ENCODE peak calls at places on chromosomes 5 and 9, in seven cellular contexts. S, X, L, U, A, D and C are unnamed samples.

GRCh38 chr9:117414220-117414905 is 494 bp downstream of the ASTN2 start:
- DNase-seq in S (peak; percentile 37), X (no peak), L (peak; percentile 12), U (peak; percentile 1), A (no peak), D (no peak), C (no peak)

GRCh38 chr9:38018964-38019602 is 49.9 kb downstream of the SHB start:
- DNase-seq in S (peak; percentile 73), X (no peak), L (peak; percentile 79), U (peak; percentile 84), A (peak; percentile 86), D (no peak), C (peak; percentile 85)

GRCh38 chr9:83036043-83036442 is 26.9 kb downstream of the RASEF start:
- DNase-seq in S (no peak), X (no peak), L (no peak), U (no peak), A (no peak), D (no peak), C (no peak)

GRCh38 chr5:9209846-9210547 is 335.9 kb downstream of the SEMA5A start:
- DNase-seq in S (no peak), X (no peak), L (no peak), U (peak; percentile 73), A (peak; percentile 49), D (no peak), C (peak; percentile 50)

GRCh38 chr9:93807166-93808013 is 147.8 kb downstream of the BARX1 start:
- DNase-seq in S (no peak), X (no peak), L (no peak), U (no peak), A (no peak), D (no peak), C (no peak)

GRCh38 chr5:65126192-65126591 is 355.5 kb downstream of the ADAMTS6 start:
- DNase-seq in S (no peak), X (no peak), L (peak; percentile 66), U (peak; percentile 75), A (no peak), D (no peak), C (peak; percentile 39)

GRCh38 chr9:110546411-110546871 is 33.1 kb downstream of the SVEP1 start:
- DNase-seq in S (no peak), X (no peak), L (no peak), U (peak; percentile 43), A (peak; percentile 5), D (no peak), C (peak; percentile 12)

GRCh38 chr9:33374634-33375237 is 27.6 kb downstream of the AQP7 start:
- DNase-seq in S (peak; percentile 79), X (peak; percentile 34), L (peak; percentile 85), U (peak; percentile 79), A (peak; percentile 75), D (peak; percentile 40), C (peak; percentile 83)

GRCh38 chr9:96367943-96368342 is 15.6 kb downstream of the SLC35D2 start:
- DNase-seq in S (no peak), X (no peak), L (no peak), U (no peak), A (no peak), D (no peak), C (no peak)

GRCh38 chr9:137433349-137433915 is 7.7 kb downstream of the ENTPD8 start:
- DNase-seq in S (no peak), X (peak; percentile 18), L (no peak), U (no peak), A (no peak), D (no peak), C (no peak)

GRCh38 chr5:128101676-128102075 is 18.1 kb downstream of the SLC12A2 start:
- DNase-seq in S (no peak), X (no peak), L (peak; percentile 27), U (peak; percentile 42), A (no peak), D (no peak), C (no peak)

GRCh38 chr5:40734986-40735385 is 20.8 kb downstream of the TTC33 start:
- DNase-seq in S (no peak), X (no peak), L (peak; percentile 10), U (peak; percentile 44), A (peak; percentile 13), D (no peak), C (peak; percentile 10)

GRCh38 chr9:121354141-121354540 is 15.9 kb downstream of the STOM start:
- DNase-seq in S (no peak), X (no peak), L (peak; percentile 71), U (no peak), A (no peak), D (no peak), C (no peak)

GRCh38 chr9:134343637-134344036 is 17.4 kb downstream of the RXRA start:
- DNase-seq in S (no peak), X (no peak), L (no peak), U (no peak), A (no peak), D (no peak), C (no peak)

GRCh38 chr9:108083160-108083559 is 593.6 kb upstream of the KLF4 start:
- DNase-seq in S (no peak), X (no peak), L (no peak), U (no peak), A (no peak), D (no peak), C (no peak)

GRCh38 chr5:56415356-56415765 is 182.2 kb upstream of the ANKRD55 start:
- DNase-seq in S (peak; percentile 52), X (no peak), L (peak; percentile 86), U (no peak), A (peak; percentile 21), D (no peak), C (peak; percentile 76)

GRCh38 chr9:94909965-94910730 is 183.6 kb downstream of the AOPEP start:
- DNase-seq in S (no peak), X (no peak), L (no peak), U (no peak), A (no peak), D (no peak), C (no peak)

GRCh38 chr5:122436615-122437014 is 124.6 kb downstream of the SNCAIP start:
- DNase-seq in S (no peak), X (no peak), L (peak; percentile 9), U (no peak), A (no peak), D (no peak), C (no peak)

GRCh38 chr5:122439645-122440044 is 127.6 kb downstream of the SNCAIP start:
- DNase-seq in S (no peak), X (no peak), L (no peak), U (no peak), A (no peak), D (no peak), C (no peak)

GRCh38 chr5:122434120-122434519 is 122.1 kb downstream of the SNCAIP start:
- DNase-seq in S (no peak), X (no peak), L (no peak), U (no peak), A (no peak), D (no peak), C (no peak)

GRCh38 chr5:122434547-122434946 is 122.5 kb downstream of the SNCAIP start:
- DNase-seq in S (no peak), X (no peak), L (no peak), U (no peak), A (no peak), D (no peak), C (no peak)

GRCh38 chr5:122435738-122436137 is 123.7 kb downstream of the SNCAIP start:
- DNase-seq in S (no peak), X (no peak), L (no peak), U (no peak), A (no peak), D (no peak), C (no peak)
- TF ChIP-seq CTCF in S (no peak), X (no peak), L (no peak), U (no peak), A (no peak), D (no peak), C (no peak)

GRCh38 chr5:138595396-138595795 is 20.2 kb upstream of the HSPA9 start:
- DNase-seq in S (no peak), X (no peak), L (no peak), U (no peak), A (no peak), D (no peak), C (no peak)
- TF ChIP-seq CTCF in S (no peak), X (no peak), L (no peak), U (no peak), A (peak; percentile 63), D (peak; percentile 75), C (no peak)

DNA sequence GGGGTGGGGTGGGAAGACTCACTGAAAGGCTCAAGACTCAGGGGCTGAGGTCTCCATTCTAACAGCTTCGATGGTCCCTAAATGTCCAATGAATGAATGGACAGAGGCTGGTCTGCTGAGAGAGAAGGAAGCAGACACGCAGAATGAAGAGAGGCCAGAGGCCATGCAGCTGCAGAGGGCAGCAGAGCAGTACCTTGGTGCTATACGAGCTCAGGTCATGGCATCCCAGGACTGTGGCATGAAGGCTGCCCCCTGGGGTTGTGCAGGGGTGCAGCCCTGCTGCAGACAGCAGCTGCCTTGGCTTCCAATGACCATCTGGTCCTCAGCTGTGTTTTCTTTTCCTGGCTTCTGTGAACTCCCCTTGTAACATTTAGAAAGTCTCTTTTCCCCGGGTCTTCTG is 15.2 kb upstream of the CORO2A start:
- DNase-seq in S (no peak), X (no peak), L (no peak), U (no peak), A (no peak), D (no peak), C (no peak)
- TF ChIP-seq CTCF in S (no peak), X (no peak), L (no peak), U (no peak), A (peak; percentile 20), D (peak; percentile 39), C (no peak)

GRCh38 chr9:19925674-19926503 is 137.1 kb upstream of the SLC24A2 start:
- DNase-seq in S (peak; percentile 74), X (peak; percentile 56), L (peak; percentile 84), U (peak; percentile 76), A (peak; percentile 88), D (peak; percentile 69), C (peak; percentile 86)

GRCh38 chr9:19924090-19924489 is 135.3 kb upstream of the SLC24A2 start:
- DNase-seq in S (no peak), X (no peak), L (peak; percentile 12), U (peak; percentile 35), A (peak; percentile 43), D (no peak), C (no peak)

GRCh38 chr9:19920401-19920800 is 131.6 kb upstream of the SLC24A2 start:
- DNase-seq in S (no peak), X (no peak), L (no peak), U (no peak), A (no peak), D (no peak), C (no peak)

GRCh38 chr9:19918630-19919029 is 129.8 kb upstream of the SLC24A2 start:
- DNase-seq in S (no peak), X (no peak), L (no peak), U (no peak), A (no peak), D (no peak), C (no peak)

DNA sequence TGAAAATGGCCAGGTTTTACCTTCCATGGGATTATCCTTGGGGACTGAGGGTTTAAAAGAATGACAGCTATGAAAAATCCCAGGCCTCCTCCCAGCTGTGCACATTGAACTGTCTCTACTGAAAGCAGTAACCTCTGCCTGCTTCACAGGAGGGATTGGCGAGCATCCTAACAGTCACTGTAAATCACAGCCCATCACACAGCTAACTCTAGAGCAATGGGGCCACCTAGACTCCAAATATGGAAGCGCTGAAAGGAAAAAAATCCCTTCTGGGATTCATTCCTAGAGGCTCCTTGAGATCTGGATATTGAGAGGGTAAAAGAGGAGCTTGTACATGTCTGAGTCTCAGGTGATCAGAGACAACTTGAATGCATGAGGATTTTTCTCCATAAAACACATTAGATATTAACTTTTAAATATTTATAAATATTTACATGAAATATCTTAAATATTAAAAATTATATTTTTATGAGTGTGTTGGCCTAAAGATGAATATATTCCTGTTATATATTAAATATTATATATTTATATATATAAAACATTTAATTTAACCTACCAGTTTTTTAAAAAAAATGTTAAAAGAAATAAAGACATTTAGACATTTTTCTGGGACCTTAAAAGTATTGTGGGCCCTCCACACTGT is 133.8 kb upstream of the SLC24A2 start:
- DNase-seq in S (no peak), X (no peak), L (peak; percentile 84), U (peak; percentile 71), A (peak; percentile 51), D (no peak), C (peak; percentile 77)
- TF ChIP-seq CTCF in S (no peak), X (peak; percentile 35), L (peak; percentile 81), U (peak; percentile 69), A (peak; percentile 63), D (peak; percentile 71), C (peak; percentile 73)